ENCODE peak calls at places on chromosomes 6 and 20, in nine cellular contexts. One of them, this sample, is unnamed. For H3K4me1, the result is how much of the 10 kb centered on the place peaks cover.

GRCh38 chr6:170093658-170094596 is 197.0 kb downstream of the DLL1 start:
- DNase-seq in uterus: no peak
- DNase-seq in ovary: peak
- DNase-seq in HCT116: no peak
- DNase-seq in body of pancreas: peak
- DNase-seq in right lobe of liver: peak
- DNase-seq in upper lobe of left lung: peak
- DNase-seq in A549: no peak
- DNase-seq in esophagus squamous epithelium: no peak
- DNase-seq in this sample: peak

GRCh38 chr20:20950620-20951019 is 155.5 kb downstream of the LINC00237 start:
- DNase-seq in upper lobe of left lung: no peak
- DNase-seq in A549: no peak
- DNase-seq in right lobe of liver: no peak
- DNase-seq in ovary: no peak
- DNase-seq in uterus: no peak
- DNase-seq in HCT116: no peak
- DNase-seq in body of pancreas: no peak
- DNase-seq in esophagus squamous epithelium: no peak
- DNase-seq in this sample: no peak

GRCh38 chr20:6838181-6838826 is 70.8 kb downstream of the BMP2 start:
- DNase-seq in upper lobe of left lung: no peak
- DNase-seq in A549: no peak
- DNase-seq in body of pancreas: no peak
- DNase-seq in esophagus squamous epithelium: no peak
- DNase-seq in right lobe of liver: no peak
- DNase-seq in HCT116: no peak
- DNase-seq in uterus: no peak
- DNase-seq in ovary: no peak
- DNase-seq in this sample: no peak

GRCh38 chr6:106496791-106497190 is 132.5 kb downstream of the RTN4IP1 start:
- DNase-seq in A549: no peak
- DNase-seq in right lobe of liver: peak
- DNase-seq in body of pancreas: no peak
- DNase-seq in esophagus squamous epithelium: no peak
- DNase-seq in uterus: no peak
- DNase-seq in ovary: no peak
- DNase-seq in upper lobe of left lung: peak
- DNase-seq in HCT116: no peak
- DNase-seq in this sample: no peak

GRCh38 chr6:170344631-170345576 is 38.3 kb downstream of the FAM120B start:
- DNase-seq in upper lobe of left lung: peak
- DNase-seq in HCT116: peak
- DNase-seq in esophagus squamous epithelium: no peak
- DNase-seq in right lobe of liver: no peak
- DNase-seq in ovary: no peak
- DNase-seq in A549: peak
- DNase-seq in uterus: peak
- DNase-seq in body of pancreas: no peak
- DNase-seq in this sample: no peak

GRCh38 chr6:75306074-75306473 is 21.5 kb upstream of the TMEM30A start:
- DNase-seq in A549: no peak
- DNase-seq in right lobe of liver: no peak
- DNase-seq in body of pancreas: no peak
- DNase-seq in uterus: no peak
- DNase-seq in ovary: no peak
- DNase-seq in upper lobe of left lung: no peak
- DNase-seq in esophagus squamous epithelium: no peak
- DNase-seq in HCT116: no peak
- DNase-seq in this sample: no peak

GRCh38 chr20:51021067-51022025 is 1.6 kb downstream of the KCNG1 start:
- DNase-seq in esophagus squamous epithelium: no peak
- DNase-seq in body of pancreas: no peak
- DNase-seq in uterus: no peak
- DNase-seq in upper lobe of left lung: no peak
- DNase-seq in HCT116: no peak
- DNase-seq in ovary: no peak
- DNase-seq in right lobe of liver: no peak
- DNase-seq in A549: no peak
- DNase-seq in this sample: no peak

GRCh38 chr6:14819001-14819400 is 426.9 kb upstream of the JARID2 start:
- DNase-seq in right lobe of liver: no peak
- DNase-seq in uterus: no peak
- DNase-seq in esophagus squamous epithelium: no peak
- DNase-seq in upper lobe of left lung: no peak
- DNase-seq in A549: no peak
- DNase-seq in HCT116: no peak
- DNase-seq in ovary: no peak
- DNase-seq in body of pancreas: no peak
- DNase-seq in this sample: no peak

GRCh38 chr20:32288225-32288849 is 10.9 kb downstream of the KIF3B start:
- DNase-seq in right lobe of liver: no peak
- DNase-seq in A549: no peak
- DNase-seq in body of pancreas: no peak
- DNase-seq in HCT116: no peak
- DNase-seq in upper lobe of left lung: no peak
- DNase-seq in ovary: no peak
- DNase-seq in esophagus squamous epithelium: no peak
- DNase-seq in uterus: no peak
- DNase-seq in this sample: no peak

GRCh38 chr20:32291166-32291565 is 13.7 kb downstream of the KIF3B start:
- DNase-seq in right lobe of liver: no peak
- DNase-seq in ovary: no peak
- DNase-seq in HCT116: no peak
- DNase-seq in A549: no peak
- DNase-seq in body of pancreas: no peak
- DNase-seq in esophagus squamous epithelium: no peak
- DNase-seq in upper lobe of left lung: no peak
- DNase-seq in uterus: no peak
- DNase-seq in this sample: no peak

GRCh38 chr20:32292548-32292947 is 15.1 kb downstream of the KIF3B start:
- DNase-seq in HCT116: no peak
- DNase-seq in upper lobe of left lung: no peak
- DNase-seq in A549: no peak
- DNase-seq in ovary: no peak
- DNase-seq in esophagus squamous epithelium: no peak
- DNase-seq in body of pancreas: no peak
- DNase-seq in uterus: no peak
- DNase-seq in right lobe of liver: no peak
- DNase-seq in this sample: no peak

GRCh38 chr20:32287231-32287638 is 9.8 kb downstream of the KIF3B start:
- DNase-seq in body of pancreas: no peak
- DNase-seq in HCT116: no peak
- DNase-seq in uterus: no peak
- DNase-seq in esophagus squamous epithelium: no peak
- DNase-seq in A549: no peak
- DNase-seq in right lobe of liver: no peak
- DNase-seq in ovary: no peak
- DNase-seq in upper lobe of left lung: no peak
- DNase-seq in this sample: no peak

DNA sequence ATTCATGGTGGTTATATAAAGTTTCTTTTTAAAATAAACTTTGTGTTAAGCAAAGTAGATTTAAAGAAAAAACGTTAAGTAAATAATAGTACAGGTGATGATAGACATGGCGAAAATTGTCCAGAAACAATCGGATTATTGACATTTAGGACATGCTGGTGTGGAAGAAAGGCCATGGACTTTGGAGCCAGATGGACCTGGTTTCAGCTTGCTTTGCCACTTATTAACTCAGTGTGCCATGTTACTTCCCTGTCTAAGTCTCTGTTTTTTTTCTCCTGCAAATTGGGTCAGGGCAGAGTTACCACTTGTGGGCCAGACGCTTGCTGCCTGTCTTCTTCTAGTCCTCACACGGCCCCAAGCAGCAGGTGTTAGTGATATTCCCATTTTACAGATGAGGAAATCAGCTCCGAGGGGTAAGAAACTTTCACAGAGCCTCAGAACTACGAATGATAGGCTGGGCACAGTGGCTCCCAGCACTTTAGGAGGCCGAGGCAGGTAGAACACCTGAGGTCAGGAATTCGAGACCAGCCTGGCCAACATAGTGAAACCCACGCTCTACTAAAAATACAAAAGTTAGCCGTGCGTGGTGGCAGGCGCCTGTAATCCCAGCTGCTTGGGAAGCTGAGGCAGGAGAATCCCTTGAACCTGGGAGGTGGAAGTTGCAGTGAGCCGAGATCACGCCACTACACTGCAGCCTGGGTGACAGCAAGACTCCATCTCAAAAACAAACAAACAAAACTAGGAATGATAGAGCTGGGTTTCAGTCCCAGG is 12.4 kb downstream of the KIF3B start:
- DNase-seq in uterus: no peak
- DNase-seq in body of pancreas: peak
- DNase-seq in right lobe of liver: peak
- DNase-seq in HCT116: no peak
- DNase-seq in upper lobe of left lung: no peak
- DNase-seq in ovary: no peak
- DNase-seq in A549: no peak
- DNase-seq in esophagus squamous epithelium: no peak
- DNase-seq in this sample: no peak
- TF ChIP-seq POLR2A in uterus: no peak
- TF ChIP-seq POLR2A in body of pancreas: no peak
- TF ChIP-seq POLR2A in right lobe of liver: no peak
- TF ChIP-seq POLR2A in HCT116: no peak
- TF ChIP-seq POLR2A in upper lobe of left lung: no peak
- TF ChIP-seq POLR2A in ovary: no peak
- TF ChIP-seq POLR2A in A549: no peak
- TF ChIP-seq POLR2A in esophagus squamous epithelium: no peak
- TF ChIP-seq POLR2A in this sample: no peak

DNA sequence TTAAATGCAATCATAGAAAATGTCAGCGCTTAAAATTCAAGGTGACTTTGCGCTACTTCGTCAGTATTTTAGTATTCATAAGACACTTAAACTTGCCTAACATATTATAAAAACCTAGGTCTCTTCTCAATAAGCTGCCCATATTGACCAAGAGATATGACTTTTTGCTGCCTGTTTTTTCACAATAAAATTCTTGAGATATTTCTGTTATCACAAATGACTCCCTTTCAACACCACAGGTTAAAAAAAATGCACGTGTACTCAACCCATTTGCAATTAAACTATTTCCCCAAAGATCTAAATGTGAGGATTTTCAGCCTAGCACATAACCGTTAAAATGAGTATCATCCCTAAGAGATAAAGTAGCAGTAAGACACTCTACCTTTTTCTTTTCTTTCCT is 10.7 kb downstream of the ATXN1 start:
- DNase-seq in body of pancreas: no peak
- DNase-seq in right lobe of liver: no peak
- DNase-seq in HCT116: no peak
- DNase-seq in esophagus squamous epithelium: no peak
- DNase-seq in upper lobe of left lung: no peak
- DNase-seq in uterus: no peak
- DNase-seq in A549: no peak
- DNase-seq in ovary: no peak
- DNase-seq in this sample: no peak
- H3K4me1 ChIP-seq in body of pancreas: half or more
- H3K4me1 ChIP-seq in right lobe of liver: under half
- H3K4me1 ChIP-seq in HCT116: under half
- H3K4me1 ChIP-seq in esophagus squamous epithelium: under half
- H3K4me1 ChIP-seq in upper lobe of left lung: under half
- H3K4me1 ChIP-seq in uterus: under half
- H3K4me1 ChIP-seq in A549: half or more
- H3K4me1 ChIP-seq in ovary: under half
- H3K4me1 ChIP-seq in this sample: half or more

GRCh38 chr6:31838968-31839367 is 11.4 kb downstream of the HSPA1B start:
- DNase-seq in ovary: no peak
- DNase-seq in body of pancreas: no peak
- DNase-seq in A549: no peak
- DNase-seq in right lobe of liver: no peak
- DNase-seq in uterus: no peak
- DNase-seq in HCT116: no peak
- DNase-seq in esophagus squamous epithelium: no peak
- DNase-seq in upper lobe of left lung: no peak
- DNase-seq in this sample: no peak

GRCh38 chr6:31836676-31837611 is 9.4 kb downstream of the HSPA1B start:
- DNase-seq in A549: no peak
- DNase-seq in body of pancreas: no peak
- DNase-seq in HCT116: no peak
- DNase-seq in esophagus squamous epithelium: no peak
- DNase-seq in uterus: no peak
- DNase-seq in upper lobe of left lung: no peak
- DNase-seq in ovary: no peak
- DNase-seq in right lobe of liver: no peak
- DNase-seq in this sample: no peak

GRCh38 chr6:31836036-31836675 is 8.6 kb downstream of the HSPA1B start:
- DNase-seq in ovary: no peak
- DNase-seq in upper lobe of left lung: no peak
- DNase-seq in uterus: no peak
- DNase-seq in A549: no peak
- DNase-seq in HCT116: no peak
- DNase-seq in body of pancreas: no peak
- DNase-seq in right lobe of liver: no peak
- DNase-seq in esophagus squamous epithelium: no peak
- DNase-seq in this sample: no peak

GRCh38 chr6:31834704-31835375 is 7.3 kb downstream of the HSPA1B start:
- DNase-seq in A549: peak
- DNase-seq in upper lobe of left lung: peak
- DNase-seq in esophagus squamous epithelium: peak
- DNase-seq in uterus: peak
- DNase-seq in HCT116: peak
- DNase-seq in ovary: peak
- DNase-seq in right lobe of liver: peak
- DNase-seq in body of pancreas: peak
- DNase-seq in this sample: peak

DNA sequence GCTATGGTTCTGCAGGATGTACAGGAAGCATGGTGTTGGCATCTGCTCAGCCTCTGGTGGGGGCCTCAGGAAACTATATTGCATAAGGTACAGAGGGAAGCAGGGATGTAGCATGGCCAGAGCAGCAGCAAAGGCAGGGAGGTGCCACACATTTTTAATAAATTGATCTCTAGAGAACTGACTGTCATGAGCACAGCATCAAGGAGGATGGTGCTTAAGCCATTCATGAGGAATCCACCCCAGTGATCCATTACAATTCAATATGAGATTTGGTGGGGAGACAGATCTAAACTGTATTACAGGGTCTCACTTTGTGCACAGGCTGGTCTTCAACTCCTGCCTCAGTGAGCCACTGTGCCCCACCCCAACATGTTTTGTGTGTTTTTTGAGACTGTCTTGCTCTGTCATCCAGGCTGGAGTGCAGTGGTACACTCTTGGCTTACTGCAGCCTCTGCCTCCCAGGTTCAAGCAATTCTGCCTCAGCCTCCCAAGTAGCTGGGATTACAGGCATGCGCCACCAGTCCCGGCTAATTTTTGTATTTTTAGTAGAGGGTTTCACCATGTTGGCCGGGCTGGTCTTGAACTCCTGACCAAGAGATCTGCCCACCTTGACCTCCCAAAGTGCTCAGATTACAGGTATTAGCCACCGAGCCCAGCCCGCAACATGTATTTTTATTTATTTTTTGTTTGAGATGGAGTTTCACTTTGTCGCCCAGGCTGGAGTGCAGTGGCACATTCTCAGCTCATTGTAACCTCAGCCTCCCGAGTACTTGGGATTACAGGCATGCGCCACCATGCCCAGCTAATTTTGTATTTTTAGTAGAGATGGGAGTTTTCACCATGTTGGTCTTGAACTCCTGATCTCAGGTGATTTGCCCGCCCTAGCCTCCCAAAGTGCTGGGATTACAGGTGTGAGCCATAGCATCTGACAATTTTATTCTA is 10.3 kb downstream of the HSPA1B start:
- DNase-seq in body of pancreas: no peak
- DNase-seq in esophagus squamous epithelium: no peak
- DNase-seq in ovary: no peak
- DNase-seq in HCT116: no peak
- DNase-seq in upper lobe of left lung: no peak
- DNase-seq in right lobe of liver: no peak
- DNase-seq in uterus: no peak
- DNase-seq in A549: no peak
- DNase-seq in this sample: no peak
- TF ChIP-seq POLR2A in body of pancreas: no peak
- TF ChIP-seq POLR2A in esophagus squamous epithelium: no peak
- TF ChIP-seq POLR2A in ovary: no peak
- TF ChIP-seq POLR2A in HCT116: no peak
- TF ChIP-seq POLR2A in upper lobe of left lung: no peak
- TF ChIP-seq POLR2A in right lobe of liver: no peak
- TF ChIP-seq POLR2A in uterus: no peak
- TF ChIP-seq POLR2A in A549: no peak
- TF ChIP-seq POLR2A in this sample: no peak

GRCh38 chr6:118542184-118542952 is 5.7 kb upstream of the PLN start:
- DNase-seq in A549: no peak
- DNase-seq in esophagus squamous epithelium: no peak
- DNase-seq in body of pancreas: no peak
- DNase-seq in right lobe of liver: no peak
- DNase-seq in uterus: no peak
- DNase-seq in HCT116: no peak
- DNase-seq in ovary: no peak
- DNase-seq in upper lobe of left lung: no peak
- DNase-seq in this sample: no peak
- H3K4me1 ChIP-seq in A549: under half
- H3K4me1 ChIP-seq in esophagus squamous epithelium: under half
- H3K4me1 ChIP-seq in body of pancreas: under half
- H3K4me1 ChIP-seq in right lobe of liver: under half
- H3K4me1 ChIP-seq in uterus: under half
- H3K4me1 ChIP-seq in HCT116: under half
- H3K4me1 ChIP-seq in ovary: under half
- H3K4me1 ChIP-seq in upper lobe of left lung: under half
- H3K4me1 ChIP-seq in this sample: under half

This sample was measured in suprapubic skin.